ENCODE peak calls at places on chromosomes 12 and 14, in six cellular contexts. M is pancreas, S is colonic mucosa, B is astrocyte, P is brain microvascular endothelial cell, F is ovary. R is an unnamed sample. For H3K36me3 and H3K27me3, the result is how much of the 10 kb centered on the place peaks cover.

GRCh38 chr12:92912052-92912451 is 17.0 kb downstream of the EEA1 start:
- DNase-seq in M (no peak), S (no peak), B (peak), P (no peak), F (no peak), R (no peak)

GRCh38 chr12:109309441-109310246 is 560 bp upstream of the FOXN4 start:
- DNase-seq in M (no peak), S (no peak), B (no peak), P (no peak), F (no peak), R (peak)

GRCh38 chr12:91777268-91777997 is 368.2 kb downstream of the BTG1 start:
- DNase-seq in M (no peak), S (no peak), B (peak), P (peak), F (no peak), R (no peak)

GRCh38 chr12:109436181-109436546 is 40.9 kb downstream of the KCTD10 start:
- DNase-seq in M (no peak), S (no peak), B (no peak), P (no peak), F (no peak), R (no peak)

GRCh38 chr14:102697125-102697900 is 79.9 kb upstream of the TRAF3 start:
- DNase-seq in M (no peak), S (peak), B (no peak), P (no peak), F (no peak), R (no peak)

GRCh38 chr14:77310041-77310440 is 10.6 kb downstream of the POMT2 start:
- DNase-seq in M (no peak), S (no peak), B (peak), P (no peak), F (no peak), R (no peak)

GRCh38 chr12:108759914-108760313 is 28.6 kb upstream of the CORO1C start:
- DNase-seq in M (no peak), S (no peak), B (no peak), P (no peak), F (no peak), R (no peak)

GRCh38 chr12:65334534-65334933 is 56.1 kb downstream of the MSRB3 start:
- DNase-seq in M (no peak), S (no peak), B (no peak), P (no peak), F (no peak), R (no peak)

GRCh38 chr12:105409881-105410471 is 79.5 kb downstream of the C12orf75 start:
- DNase-seq in M (no peak), S (peak), B (peak), P (peak), F (no peak), R (no peak)

GRCh38 chr12:117685115-117685926 is 283.5 kb downstream of the KSR2 start:
- DNase-seq in M (peak), S (peak), B (peak), P (peak), F (no peak), R (peak)

GRCh38 chr14:55272922-55273321 is 1.7 kb downstream of the FBXO34 start:
- DNase-seq in M (no peak), S (no peak), B (no peak), P (no peak), F (no peak), R (no peak)

GRCh38 chr12:41882144-41882805 is 262.4 kb downstream of the GXYLT1 start:
- DNase-seq in M (no peak), S (no peak), B (peak), P (no peak), F (no peak), R (no peak)

GRCh38 chr12:104154286-104154685 is 16.3 kb upstream of the NFYB start:
- DNase-seq in M (no peak), S (no peak), B (no peak), P (no peak), F (no peak), R (no peak)

GRCh38 chr12:6620137-6620884 is 13.1 kb upstream of the CHD4 start:
- DNase-seq in M (no peak), S (no peak), B (peak), P (no peak), F (no peak), R (peak)

GRCh38 chr12:6534914-6535696 is 788 bp downstream of the GAPDH start:
- DNase-seq in M (peak), S (peak), B (peak), P (no peak), F (peak), R (peak)

DNA sequence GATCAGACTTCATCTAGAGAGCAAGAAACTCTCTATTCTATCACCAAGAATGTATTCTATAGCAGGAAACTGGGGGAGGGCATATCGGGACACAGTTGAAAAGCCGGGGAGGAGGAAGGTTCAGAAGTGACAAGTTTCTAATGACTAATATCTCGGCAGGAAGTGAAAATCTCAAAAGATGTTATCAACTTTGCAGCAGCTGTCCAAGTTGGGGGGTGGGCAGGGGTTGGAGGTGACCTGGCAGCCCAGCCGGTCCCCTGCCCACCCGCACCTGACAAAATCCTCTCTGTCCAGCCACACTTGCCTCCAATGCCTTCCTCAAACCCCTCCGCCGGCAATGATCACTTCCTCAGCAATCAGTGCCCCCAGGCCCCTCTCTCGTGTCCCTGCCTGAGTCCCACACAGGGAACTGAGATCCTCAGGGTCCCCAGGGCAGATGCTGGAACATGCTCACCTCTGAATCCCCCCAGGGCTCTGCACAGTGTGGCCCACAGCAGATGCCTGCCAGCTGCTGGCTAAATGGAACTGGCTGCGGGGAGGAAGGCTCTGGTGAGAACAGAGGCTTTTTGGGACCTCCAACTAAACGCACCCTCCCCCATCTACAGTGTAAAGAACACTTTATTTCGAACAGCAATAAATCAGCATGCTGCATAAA is 43.9 kb downstream of the CCDC88C start:
- DNase-seq in M (no peak), S (no peak), B (no peak), P (no peak), F (no peak), R (no peak)
- H3K4me3 ChIP-seq in M (no peak), S (no peak), B (no peak), P (no peak), F (no peak), R (no peak)

GRCh38 chr12:114916531-114916930 is 232.6 kb upstream of the TBX3 start:
- DNase-seq in M (no peak), S (no peak), B (peak), P (no peak), F (no peak), R (no peak)
- H3K36me3 ChIP-seq in M (under half), S (under half), B (under half), P (under half), F (under half), R (under half)

GRCh38 chr12:3730111-3730510 is 22.8 kb downstream of the CRACR2A start:
- DNase-seq in M (no peak), S (no peak), B (no peak), P (no peak), F (no peak), R (no peak)

GRCh38 chr12:3726455-3726854 is 26.5 kb downstream of the CRACR2A start:
- DNase-seq in M (no peak), S (no peak), B (no peak), P (no peak), F (no peak), R (no peak)

GRCh38 chr12:3727877-3728632 is 24.9 kb downstream of the CRACR2A start:
- DNase-seq in M (no peak), S (no peak), B (peak), P (peak), F (no peak), R (no peak)

GRCh38 chr12:3727354-3727753 is 25.6 kb downstream of the CRACR2A start:
- DNase-seq in M (no peak), S (no peak), B (no peak), P (no peak), F (no peak), R (no peak)

GRCh38 chr12:3728686-3729085 is 24.2 kb downstream of the CRACR2A start:
- DNase-seq in M (no peak), S (no peak), B (no peak), P (no peak), F (no peak), R (no peak)
- H3K27me3 ChIP-seq in M (under half), S (under half), B (under half), P (under half), F (under half), R (under half)

GRCh38 chr12:98678236-98678945 is 33.3 kb downstream of the APAF1 start:
- DNase-seq in M (no peak), S (no peak), B (no peak), P (no peak), F (no peak), R (peak)
- H3K4me3 ChIP-seq in M (no peak), S (no peak), B (no peak), P (no peak), F (no peak), R (no peak)

GRCh38 chr12:69580074-69580473 is 5.2 kb upstream of the CCT2 start:
- DNase-seq in M (no peak), S (no peak), B (no peak), P (no peak), F (no peak), R (no peak)

GRCh38 chr12:69578283-69578682 is 7.0 kb upstream of the CCT2 start:
- DNase-seq in M (no peak), S (no peak), B (no peak), P (no peak), F (no peak), R (no peak)

GRCh38 chr12:69583203-69583602 is 2.1 kb upstream of the CCT2 start:
- DNase-seq in M (no peak), S (no peak), B (no peak), P (no peak), F (no peak), R (peak)

GRCh38 chr12:69575346-69575745 is 9.9 kb upstream of the CCT2 start:
- DNase-seq in M (no peak), S (no peak), B (no peak), P (no peak), F (no peak), R (no peak)

DNA sequence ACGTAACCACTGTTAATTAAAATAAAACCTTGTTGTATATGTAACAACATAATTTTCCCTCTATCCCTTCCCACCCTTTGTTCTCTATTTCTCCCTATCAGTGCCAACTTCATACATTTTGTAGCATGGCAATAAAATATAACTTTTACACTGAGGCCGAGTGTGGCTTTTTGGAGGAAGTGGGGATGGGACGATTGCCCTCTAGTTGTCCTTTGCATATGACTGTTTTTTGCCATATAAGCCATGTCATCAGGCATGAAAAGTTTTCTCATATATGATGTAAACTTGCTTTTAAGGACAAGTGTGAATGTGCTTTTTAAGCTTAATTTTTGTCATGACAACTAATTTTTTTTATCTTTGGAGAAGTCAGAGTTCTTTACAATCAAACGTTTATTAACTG is 6.2 kb upstream of the CCT2 start:
- DNase-seq in M (no peak), S (no peak), B (no peak), P (no peak), F (no peak), R (no peak)
- H3K36me3 ChIP-seq in M (under half), S (under half), B (under half), P (under half), F (under half), R (under half)

DNA sequence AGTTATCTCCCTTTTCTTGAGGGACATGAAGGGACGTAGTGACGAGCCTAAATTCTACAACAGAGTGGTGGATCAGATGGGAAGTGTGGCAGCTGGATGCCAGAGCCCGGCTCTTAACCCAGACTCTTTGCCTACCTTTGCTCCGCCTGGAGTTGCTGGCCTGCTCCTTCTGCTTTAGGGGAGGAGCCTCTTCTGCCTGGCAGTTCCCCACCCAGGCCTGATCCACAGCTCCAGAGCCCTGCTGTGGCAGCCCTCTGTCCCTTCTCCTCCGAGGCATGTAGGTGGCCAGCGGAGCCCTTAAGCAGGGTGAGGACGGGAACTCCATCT is 2.3 kb upstream of the PRPH start:
- DNase-seq in M (no peak), S (no peak), B (no peak), P (no peak), F (no peak), R (no peak)
- H3K27me3 ChIP-seq in M (under half), S (under half), B (under half), P (under half), F (under half), R (half or more)

DNA sequence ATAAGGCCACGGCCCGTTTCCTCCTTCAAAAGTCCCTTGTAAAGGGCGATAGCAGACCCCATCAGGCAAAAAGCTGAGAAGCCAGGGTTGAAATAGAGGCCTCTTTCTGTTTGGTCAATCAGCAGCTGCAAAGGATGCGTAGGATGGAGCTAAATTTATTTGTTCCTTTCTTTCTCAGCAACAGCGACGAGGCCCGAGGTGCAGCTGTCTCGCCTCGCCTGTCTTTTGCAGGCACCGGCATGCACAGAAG is 176 bp upstream of the MAP1LC3B2 start:
- DNase-seq in M (no peak), S (no peak), B (no peak), P (no peak), F (no peak), R (no peak)
- H3K4me3 ChIP-seq in M (no peak), S (no peak), B (no peak), P (no peak), F (no peak), R (no peak)

DNA sequence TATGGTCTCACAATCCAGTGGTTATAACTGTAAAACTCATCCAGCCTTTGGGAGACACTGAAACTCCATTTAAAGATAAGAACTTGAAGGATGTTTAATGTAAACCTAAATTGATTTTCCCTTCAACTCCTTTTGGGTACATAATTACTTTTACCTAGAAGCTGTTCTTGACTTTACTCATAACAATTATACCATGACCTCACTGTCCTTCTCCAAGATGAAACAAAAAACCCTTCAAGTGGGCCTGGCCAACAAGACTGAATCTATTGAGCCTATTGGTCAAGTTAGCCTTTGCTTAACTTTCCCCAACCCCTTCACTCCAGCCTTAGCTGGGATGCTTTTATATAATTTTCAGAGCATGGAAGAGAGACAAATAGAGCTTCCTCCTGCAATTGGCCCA is 22.5 kb downstream of the PARP2 start:
- DNase-seq in M (no peak), S (no peak), B (no peak), P (no peak), F (no peak), R (no peak)
- H3K36me3 ChIP-seq in M (under half), S (under half), B (under half), P (under half), F (under half), R (under half)

DNA sequence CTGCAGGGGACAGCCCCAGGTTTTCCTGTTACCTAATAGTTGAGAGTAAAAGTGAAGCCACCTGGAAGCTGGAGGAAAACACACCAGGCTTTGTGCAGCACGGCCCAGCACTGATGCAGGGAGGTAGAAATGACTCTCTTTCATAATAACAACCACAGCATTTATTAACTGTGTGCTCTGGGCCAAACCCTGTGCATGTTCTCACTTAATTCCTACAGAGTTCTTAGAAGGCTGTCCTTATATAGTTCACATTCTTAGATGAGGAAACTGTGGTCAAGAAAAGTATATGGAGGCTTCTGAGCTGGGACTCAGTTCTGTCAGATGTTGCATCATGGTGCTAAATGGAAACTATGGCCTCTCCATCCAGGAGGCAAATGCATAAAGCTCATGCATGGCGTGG is 100.0 kb downstream of the PAPOLA start:
- DNase-seq in M (no peak), S (no peak), B (no peak), P (no peak), F (no peak), R (no peak)
- H3K27me3 ChIP-seq in M (under half), S (under half), B (under half), P (under half), F (under half), R (under half)

R was measured in H7.